ENCODE peak calls at places on chromosomes 11 and 22, in eight cellular contexts. Q is endodermal cell, H is spleen, N is IMR-90, B is testis, R is H1, T is tibial nerve, A is right atrium auricular region. J is an unnamed sample. For H3K9me3 and H3K4me1, the result is how much of the 10 kb centered on the place peaks cover.

GRCh38 chr11:67347964-67348749 is 5.2 kb downstream of the POLD4 start:
- DNase-seq in B (no peak), R (no peak), T (no peak), A (no peak), N (peak), H (no peak), Q (no peak), J (no peak)

GRCh38 chr22:42344391-42344861 is 74.0 kb upstream of the TCF20 start:
- DNase-seq in B (peak), A (no peak), T (no peak), R (no peak), H (peak), N (no peak), Q (peak), J (no peak)

GRCh38 chr11:128941573-128942271 is 949 bp downstream of the TP53AIP1 start:
- DNase-seq in H (no peak), T (no peak), R (no peak), Q (no peak), B (no peak), N (no peak), A (no peak), J (no peak)

GRCh38 chr11:94141511-94142307 is 13.1 kb downstream of the PANX1 start:
- DNase-seq in N (no peak), T (no peak), A (no peak), Q (peak), R (no peak), B (no peak), H (no peak), J (no peak)

GRCh38 chr11:15216678-15217077 is 102.0 kb downstream of the INSC start:
- DNase-seq in B (no peak), R (no peak), A (no peak), Q (peak), H (no peak), N (no peak), T (no peak), J (no peak)

GRCh38 chr22:37848587-37849088 is 581 bp upstream of the EIF3L start:
- DNase-seq in R (no peak), A (no peak), Q (peak), B (no peak), T (no peak), H (no peak), N (peak), J (peak)

GRCh38 chr11:1087961-1088926 is 13.6 kb downstream of the MUC2 start:
- DNase-seq in N (no peak), A (no peak), B (peak), T (no peak), Q (peak), H (peak), R (no peak), J (peak)

GRCh38 chr11:115672999-115673411 is 168.8 kb upstream of the CADM1 start:
- DNase-seq in N (peak), A (peak), B (peak), T (no peak), Q (no peak), R (no peak), H (no peak), J (no peak)

GRCh38 chr11:14411818-14412217 is 52.8 kb upstream of the RRAS2 start:
- DNase-seq in A (peak), H (no peak), T (no peak), R (no peak), B (no peak), N (peak), Q (peak), J (no peak)

GRCh38 chr11:117833401-117833891 is 8.9 kb upstream of the FXYD2 start:
- DNase-seq in T (no peak), N (no peak), A (no peak), H (peak), Q (peak), B (peak), R (no peak), J (peak)

GRCh38 chr11:11025087-11025486 is 167.2 kb upstream of the ZBED5 start:
- DNase-seq in N (peak), B (no peak), H (no peak), T (no peak), R (no peak), Q (no peak), A (no peak), J (no peak)

GRCh38 chr11:118838905-118839553 is 44.7 kb upstream of the CXCR5 start:
- DNase-seq in A (no peak), T (no peak), N (no peak), H (no peak), R (no peak), B (no peak), Q (no peak), J (no peak)

GRCh38 chr11:132640952-132641351 is 891.3 kb downstream of the OPCML start:
- DNase-seq in Q (no peak), A (no peak), R (no peak), T (no peak), H (no peak), B (no peak), N (no peak), J (no peak)

GRCh38 chr11:68935066-68935465 is 31.4 kb downstream of the IGHMBP2 start:
- DNase-seq in Q (no peak), H (peak), N (no peak), R (no peak), B (no peak), T (no peak), A (no peak), J (peak)

GRCh38 chr11:68934666-68935065 is 31.0 kb downstream of the IGHMBP2 start:
- DNase-seq in T (no peak), Q (no peak), A (no peak), N (no peak), H (peak), B (peak), R (no peak), J (peak)

GRCh38 chr11:68932933-68933577 is 29.4 kb downstream of the IGHMBP2 start:
- DNase-seq in R (no peak), A (no peak), B (no peak), N (no peak), T (no peak), Q (no peak), H (peak), J (peak)

GRCh38 chr11:68933605-68934320 is 30.1 kb downstream of the IGHMBP2 start:
- DNase-seq in H (peak), A (no peak), R (no peak), N (no peak), T (no peak), B (no peak), Q (no peak), J (peak)

DNA sequence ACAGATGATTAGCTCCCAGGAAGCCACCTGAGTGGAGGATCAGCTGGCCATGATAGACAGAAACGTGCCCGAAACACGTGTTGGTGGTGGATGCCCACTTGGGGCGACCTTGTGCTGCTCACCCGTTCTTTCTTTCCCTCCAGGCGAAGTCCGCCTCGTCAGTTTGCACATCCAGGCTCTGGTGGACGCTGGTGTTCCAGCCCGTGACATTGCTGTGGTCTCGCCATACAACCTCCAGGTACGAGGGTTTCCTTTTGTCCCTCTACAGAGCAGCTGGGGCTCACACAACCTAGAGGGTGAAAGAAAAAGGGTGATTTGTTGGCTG is 30.6 kb downstream of the IGHMBP2 start:
- DNase-seq in Q (no peak), B (no peak), A (no peak), T (no peak), N (no peak), R (no peak), H (peak), J (peak)
- H3K9me3 ChIP-seq in Q (under half), B (under half), A (under half), T (under half), N (under half), R (under half), H (under half), J (under half)

GRCh38 chr11:78419327-78419726 is 1.7 kb upstream of the GAB2 start:
- DNase-seq in B (peak), T (no peak), Q (no peak), N (peak), A (peak), H (no peak), R (no peak), J (no peak)
- H3K4me1 ChIP-seq in B (under half), T (under half), Q (under half), N (under half), A (under half), H (under half), R (under half), J (under half)

GRCh38 chr22:48478529-48479265 is 1349.0 kb downstream of the BRD1 start:
- DNase-seq in Q (peak), R (no peak), B (no peak), H (peak), T (no peak), A (no peak), N (no peak), J (no peak)
- H3K9me3 ChIP-seq in Q (under half), R (under half), B (under half), H (under half), T (under half), A (under half), N (under half), J (under half)

GRCh38 chr11:19290356-19290755 is 49.6 kb upstream of the E2F8 start:
- DNase-seq in A (no peak), B (no peak), N (no peak), H (no peak), Q (no peak), T (no peak), R (no peak), J (no peak)

GRCh38 chr11:19291064-19291463 is 50.3 kb upstream of the E2F8 start:
- DNase-seq in A (no peak), B (no peak), R (no peak), N (no peak), T (no peak), H (no peak), Q (no peak), J (no peak)

GRCh38 chr11:19294444-19294843 is 53.7 kb upstream of the E2F8 start:
- DNase-seq in B (no peak), Q (no peak), R (no peak), H (no peak), A (no peak), T (no peak), N (no peak), J (no peak)
- H3K4me1 ChIP-seq in B (under half), Q (under half), R (under half), H (under half), A (under half), T (under half), N (under half), J (under half)

DNA sequence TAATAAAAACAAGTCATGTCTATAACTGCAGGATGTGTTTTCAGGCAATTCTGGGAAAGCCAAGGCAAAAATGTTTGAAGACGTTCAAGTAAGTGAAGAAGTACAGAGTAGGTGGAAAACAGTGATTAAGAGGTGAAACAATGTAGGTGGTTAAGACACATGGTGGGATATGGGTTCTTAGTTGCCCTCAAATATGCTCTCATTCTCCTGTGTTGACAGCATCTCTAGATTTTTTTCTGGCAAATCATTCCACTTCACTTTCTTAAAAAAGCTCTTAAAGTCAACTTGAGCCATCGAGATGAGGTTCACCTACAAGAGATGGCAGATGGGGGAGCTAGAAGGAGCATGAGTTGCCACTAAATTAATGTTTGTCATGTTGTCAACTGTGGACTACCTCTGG is 1041.0 kb upstream of the CNTN5 start:
- DNase-seq in A (no peak), B (no peak), N (no peak), Q (no peak), H (no peak), T (no peak), R (no peak), J (no peak)
- H3K9me3 ChIP-seq in A (under half), B (under half), N (under half), Q (under half), H (under half), T (under half), R (under half), J (under half)

GRCh38 chr11:47109051-47109791 is 67.5 kb downstream of the ARFGAP2 start:
- DNase-seq in Q (no peak), H (no peak), B (no peak), A (no peak), T (no peak), R (no peak), N (no peak), J (no peak)

GRCh38 chr11:47108214-47108613 is 68.5 kb downstream of the ARFGAP2 start:
- DNase-seq in N (peak), B (no peak), Q (no peak), A (no peak), H (no peak), R (no peak), T (no peak), J (no peak)

GRCh38 chr11:47111318-47111804 is 65.3 kb downstream of the ARFGAP2 start:
- DNase-seq in R (no peak), H (no peak), A (no peak), Q (no peak), B (no peak), T (no peak), N (no peak), J (no peak)

GRCh38 chr11:47107709-47108108 is 69.0 kb downstream of the ARFGAP2 start:
- DNase-seq in R (no peak), H (no peak), Q (no peak), N (no peak), A (no peak), T (no peak), B (no peak), J (no peak)

GRCh38 chr11:47109882-47110281 is 66.8 kb downstream of the ARFGAP2 start:
- DNase-seq in A (no peak), R (no peak), T (no peak), B (no peak), N (no peak), Q (no peak), H (no peak), J (no peak)
- H3K4me1 ChIP-seq in A (under half), R (under half), T (under half), B (under half), N (under half), Q (under half), H (under half), J (under half)

GRCh38 chr11:70740475-70740825 is 342.1 kb downstream of the CTTN start:
- DNase-seq in B (no peak), Q (no peak), N (no peak), H (no peak), R (no peak), T (no peak), A (no peak), J (no peak)
- H3K9me3 ChIP-seq in B (under half), Q (under half), N (under half), H (under half), R (under half), T (under half), A (under half), J (under half)